ENCODE peak calls at places on chromosome 1, in six cellular contexts. W is HepG2, O is K562, V is endothelial cell of umbilical vein, S is NB4, Y is GM12878. E is an unnamed sample.

GRCh38 chr1:19657511-19657910 is 7.2 kb upstream of the HTR6 start:
- DNase-seq in W (no peak), O (no peak), V (no peak), S (no peak), Y (no peak), E (no peak)

GRCh38 chr1:200838676-200839445 is 33.9 kb upstream of the GPR25 start:
- DNase-seq in W (no peak), O (no peak), V (no peak), S (no peak), Y (no peak), E (no peak)

GRCh38 chr1:8816306-8816705 is 1.1 kb downstream of the RERE start:
- DNase-seq in W (no peak), O (peak; percentile 52), V (peak; percentile 78), S (no peak), Y (no peak), E (no peak)

GRCh38 chr1:85027242-85027983 is 20.9 kb downstream of the MCOLN3 start:
- DNase-seq in W (no peak), O (no peak), V (no peak), S (no peak), Y (no peak), E (peak; percentile 11)

GRCh38 chr1:151047925-151048644 is 534 bp downstream of the C1orf56 start:
- DNase-seq in W (peak; percentile 58), O (peak; percentile 67), V (peak; percentile 84), S (peak; percentile 77), Y (no peak), E (peak; percentile 96)

GRCh38 chr1:9371391-9371935 is 78.8 kb downstream of the SPSB1 start:
- DNase-seq in W (peak; percentile 11), O (no peak), V (peak; percentile 95), S (no peak), Y (no peak), E (no peak)

GRCh38 chr1:226863446-226863845 is 7.0 kb upstream of the PSEN2 start:
- DNase-seq in W (no peak), O (no peak), V (no peak), S (peak; percentile 46), Y (no peak), E (no peak)

GRCh38 chr1:235937123-235937522 is 70.4 kb upstream of the LYST start:
- DNase-seq in W (no peak), O (peak; percentile 20), V (no peak), S (peak; percentile 64), Y (no peak), E (no peak)

GRCh38 chr1:80218112-80218511 is 1211.6 kb upstream of the ADGRL4 start:
- DNase-seq in W (peak; percentile 20), O (peak; percentile 33), V (peak; percentile 51), S (peak; percentile 42), Y (no peak), E (peak; percentile 45)

GRCh38 chr1:85313888-85314696 is 37.7 kb upstream of the BCL10 start:
- DNase-seq in W (no peak), O (no peak), V (peak; percentile 87), S (no peak), Y (no peak), E (no peak)

GRCh38 chr1:76901158-76901767 is 34.0 kb downstream of the ST6GALNAC5 start:
- DNase-seq in W (peak; percentile 46), O (peak; percentile 57), V (peak; percentile 41), S (peak; percentile 58), Y (peak; percentile 9), E (peak; percentile 35)

GRCh38 chr1:29635073-29635335 is 398.7 kb downstream of the PTPRU start:
- DNase-seq in W (no peak), O (no peak), V (no peak), S (no peak), Y (no peak), E (no peak)

GRCh38 chr1:92538413-92539061 is 51.8 kb upstream of the GFI1 start:
- DNase-seq in W (no peak), O (no peak), V (peak; percentile 21), S (no peak), Y (peak; percentile 51), E (no peak)

GRCh38 chr1:156103521-156103947 is 11.0 kb upstream of the LMNA start:
- DNase-seq in W (no peak), O (no peak), V (peak; percentile 73), S (no peak), Y (no peak), E (no peak)

GRCh38 chr1:99645199-99645598 is 714 bp upstream of the PALMD start:
- DNase-seq in W (peak; percentile 76), O (peak; percentile 53), V (peak; percentile 89), S (peak; percentile 8), Y (no peak), E (peak; percentile 48)

GRCh38 chr1:44829506-44830384 is 13.3 kb downstream of the PTCH2 start:
- DNase-seq in W (no peak), O (no peak), V (no peak), S (no peak), Y (no peak), E (no peak)

GRCh38 chr1:20790785-20791184 is 3.7 kb upstream of the HP1BP3 start:
- DNase-seq in W (no peak), O (no peak), V (no peak), S (no peak), Y (no peak), E (no peak)

GRCh38 chr1:39711359-39712340 is 20.4 kb upstream of the HPCAL4 start:
- DNase-seq in W (peak; percentile 52), O (peak; percentile 96), V (no peak), S (no peak), Y (no peak), E (no peak)

GRCh38 chr1:44890007-44890406 is 47.0 kb upstream of the PTCH2 start:
- DNase-seq in W (no peak), O (peak; percentile 38), V (peak; percentile 12), S (no peak), Y (no peak), E (no peak)

GRCh38 chr1:97423397-97423796 is 497.4 kb downstream of the DPYD start:
- DNase-seq in W (no peak), O (no peak), V (no peak), S (no peak), Y (no peak), E (no peak)

DNA sequence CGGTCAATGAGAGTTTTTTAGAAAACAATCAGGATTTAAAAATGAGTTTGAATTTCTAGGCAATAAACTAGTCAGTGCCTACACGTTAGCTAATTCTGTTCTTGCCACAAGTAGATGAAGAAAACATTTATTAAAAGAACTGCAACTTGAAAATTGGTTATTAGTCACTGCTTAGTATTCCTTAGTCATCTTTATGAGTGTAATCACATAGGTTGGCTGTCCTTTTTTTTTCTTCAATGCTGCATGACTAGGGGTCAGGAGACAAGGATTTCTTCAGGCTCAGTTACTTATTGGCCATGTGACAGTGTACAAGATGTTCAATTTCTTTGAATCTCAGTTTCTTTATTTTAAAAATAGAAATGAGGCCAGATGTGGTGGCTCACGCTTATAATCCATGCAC is 17.1 kb downstream of the SOAT1 start:
- DNase-seq in W (no peak), O (no peak), V (peak; percentile 5), S (peak; percentile 7), Y (no peak), E (peak; percentile 32)
- TF ChIP-seq MYC in W (no peak), O (no peak), V (no peak), S (no peak), Y (no peak), E (no peak)

GRCh38 chr1:94828251-94828650 is 8.1 kb downstream of the SLC44A3 start:
- DNase-seq in W (no peak), O (no peak), V (no peak), S (no peak), Y (no peak), E (no peak)

GRCh38 chr1:94831636-94832035 is 11.5 kb downstream of the SLC44A3 start:
- DNase-seq in W (no peak), O (no peak), V (no peak), S (peak; percentile 82), Y (no peak), E (no peak)

GRCh38 chr1:94823116-94823515 is 3.0 kb downstream of the SLC44A3 start:
- DNase-seq in W (no peak), O (no peak), V (no peak), S (no peak), Y (no peak), E (no peak)

GRCh38 chr1:94825936-94826335 is 5.8 kb downstream of the SLC44A3 start:
- DNase-seq in W (no peak), O (no peak), V (no peak), S (no peak), Y (no peak), E (no peak)

DNA sequence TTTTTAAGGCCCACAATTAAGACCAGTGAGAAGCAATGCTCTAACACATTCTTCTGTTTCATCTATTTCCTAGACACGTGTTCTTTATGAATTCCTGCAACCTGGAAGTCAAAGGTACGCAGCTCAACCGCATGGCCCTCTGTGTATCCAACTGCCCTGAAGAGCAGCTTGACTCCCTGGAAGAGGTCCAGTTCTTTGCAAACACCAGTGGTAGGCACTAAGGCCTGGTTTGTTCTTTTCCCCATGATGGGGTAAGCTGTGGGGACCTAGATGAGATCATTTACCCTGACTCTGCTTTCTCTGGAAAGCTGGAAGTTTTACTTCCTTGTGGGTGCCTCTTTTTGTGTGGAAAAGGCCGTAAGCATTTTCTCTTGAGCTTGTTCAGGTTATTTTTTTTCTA is 7.3 kb downstream of the SLC44A3 start:
- DNase-seq in W (no peak), O (no peak), V (no peak), S (no peak), Y (no peak), E (no peak)
- TF ChIP-seq MYC in W (no peak), O (no peak), V (no peak), S (no peak), Y (no peak), E (no peak)

DNA sequence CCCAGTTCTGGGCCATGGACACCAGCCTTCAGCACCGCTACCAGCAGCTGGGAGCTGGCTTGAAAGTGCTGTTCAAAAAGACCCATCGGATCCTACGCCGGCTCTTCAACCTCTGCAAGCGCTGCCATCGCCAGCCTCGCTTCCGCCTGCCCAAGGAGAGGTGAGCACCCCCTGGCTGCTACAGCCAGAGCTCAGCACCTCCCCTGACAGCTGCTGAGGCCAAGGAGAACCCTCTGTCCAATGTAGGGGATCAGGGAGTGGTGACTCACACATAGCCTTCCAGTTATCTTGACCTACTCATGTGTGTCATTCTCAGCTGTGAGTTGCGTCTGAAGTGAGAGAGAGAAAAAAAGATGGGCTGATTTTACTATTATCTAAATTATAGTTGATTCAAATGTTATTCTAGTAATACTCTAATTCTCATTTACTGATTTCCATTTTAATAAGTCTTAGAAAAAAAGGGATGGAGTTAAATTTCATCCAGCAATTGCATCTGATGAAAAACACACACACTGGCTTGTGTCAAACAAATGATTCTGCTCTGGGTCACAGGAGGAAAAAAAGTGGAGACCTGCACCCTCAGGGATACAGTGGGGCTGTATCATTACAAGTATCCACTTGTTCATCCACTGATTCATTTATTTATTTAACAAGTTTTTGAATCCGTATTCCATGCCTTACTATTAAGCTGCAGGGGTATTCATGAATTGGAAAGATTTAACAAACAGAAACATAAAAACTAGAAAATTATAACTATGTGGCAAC is 108.0 kb downstream of the BRINP2 start:
- DNase-seq in W (no peak), O (peak; percentile 14), V (no peak), S (no peak), Y (no peak), E (no peak)
- TF ChIP-seq MYC in W (no peak), O (no peak), V (no peak), S (no peak), Y (no peak), E (no peak)

GRCh38 chr1:165296205-165296604 is 60.3 kb downstream of the LMX1A start:
- DNase-seq in W (no peak), O (no peak), V (no peak), S (no peak), Y (no peak), E (no peak)
- TF ChIP-seq MYC in W (no peak), O (no peak), V (no peak), S (no peak), Y (no peak), E (no peak)